ENCODE peak calls at places on chromosome 22, in four cellular contexts. U, K, D and F are unnamed samples.

GRCh38 chr22:37379716-37380115 is 47.6 kb downstream of the ELFN2 start:
- DNase-seq in U (no peak), K (no peak), D (no peak), F (no peak)

GRCh38 chr22:44672632-44673031 is 29.4 kb upstream of the PRR5 start:
- DNase-seq in U (peak; percentile 54), K (peak; percentile 34), D (no peak), F (no peak)

GRCh38 chr22:29152381-29153138 is 53.1 kb upstream of the EMID1 start:
- DNase-seq in U (peak; percentile 57), K (no peak), D (peak; percentile 34), F (peak; percentile 53)

GRCh38 chr22:50206599-50206998 is 5.8 kb downstream of the SELENOO start:
- DNase-seq in U (no peak), K (peak; percentile 93), D (peak; percentile 46), F (no peak)

GRCh38 chr22:33083212-33083611 is 25.0 kb upstream of the SYN3 start:
- DNase-seq in U (no peak), K (no peak), D (no peak), F (no peak)

GRCh38 chr22:21104126-21104691 is 58.5 kb downstream of the LRRC74B start:
- DNase-seq in U (no peak), K (no peak), D (no peak), F (no peak)

GRCh38 chr22:43013355-43014061 is 1.4 kb downstream of the PACSIN2 start:
- DNase-seq in U (no peak), K (no peak), D (peak; percentile 68), F (no peak)

GRCh38 chr22:32206774-32207758 is 2.2 kb upstream of the RFPL2 start:
- DNase-seq in U (no peak), K (no peak), D (no peak), F (no peak)

GRCh38 chr22:35044607-35045390 is 21.2 kb upstream of the ISX start:
- DNase-seq in U (no peak), K (no peak), D (no peak), F (no peak)

GRCh38 chr22:20021196-20022181 is 579 bp downstream of the TANGO2 start:
- DNase-seq in U (no peak), K (peak; percentile 91), D (peak; percentile 90), F (peak; percentile 85)

GRCh38 chr22:32502346-32502745 is 27.7 kb downstream of the FBXO7 start:
- DNase-seq in U (no peak), K (no peak), D (no peak), F (no peak)

GRCh38 chr22:40634119-40634903 is 2.2 kb downstream of the MRTFA start:
- DNase-seq in U (no peak), K (no peak), D (no peak), F (no peak)
- H3K4me3 ChIP-seq in U (peak overlapping the region; percentile 100), K (peak overlapping the region; percentile 93), D (no peak overlapping the region), F (peak overlapping the region; percentile 65)

DNA sequence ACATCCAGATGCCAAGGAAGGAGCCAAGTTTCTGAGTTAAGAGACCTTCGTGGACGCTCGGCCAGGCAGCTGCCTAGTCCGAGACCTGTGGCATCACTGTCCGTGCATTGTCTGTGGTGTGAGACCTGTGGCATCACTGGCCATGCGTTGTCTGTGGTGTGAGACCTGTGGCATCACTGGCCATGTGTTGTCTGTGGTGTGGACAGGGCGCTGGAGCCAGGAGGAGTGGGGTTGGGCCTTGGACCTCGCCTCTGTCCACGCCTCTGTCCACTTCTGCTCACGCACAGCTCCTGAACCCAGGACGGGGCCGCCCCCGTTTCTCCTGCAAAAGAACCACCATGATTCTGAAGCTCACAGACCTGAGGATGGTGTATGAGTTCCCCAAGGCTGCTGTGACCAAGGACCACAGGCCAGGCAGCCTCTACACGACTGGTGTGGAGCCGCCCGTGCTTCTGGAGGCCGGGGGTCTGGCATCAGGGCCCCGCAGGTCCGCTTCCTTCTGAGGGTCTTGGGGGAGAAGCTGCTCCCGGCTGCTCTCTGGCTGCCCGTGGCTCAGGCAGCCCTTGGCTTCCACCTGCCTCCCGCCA is 1218.3 kb downstream of the BRD1 start:
- DNase-seq in U (no peak), K (no peak), D (no peak), F (no peak)
- H3K9me3 ChIP-seq in U (no peaks in the 10 kb centered on the region), K (no peaks in the 10 kb centered on the region), D (no peaks in the 10 kb centered on the region), F (no peaks in the 10 kb centered on the region)

DNA sequence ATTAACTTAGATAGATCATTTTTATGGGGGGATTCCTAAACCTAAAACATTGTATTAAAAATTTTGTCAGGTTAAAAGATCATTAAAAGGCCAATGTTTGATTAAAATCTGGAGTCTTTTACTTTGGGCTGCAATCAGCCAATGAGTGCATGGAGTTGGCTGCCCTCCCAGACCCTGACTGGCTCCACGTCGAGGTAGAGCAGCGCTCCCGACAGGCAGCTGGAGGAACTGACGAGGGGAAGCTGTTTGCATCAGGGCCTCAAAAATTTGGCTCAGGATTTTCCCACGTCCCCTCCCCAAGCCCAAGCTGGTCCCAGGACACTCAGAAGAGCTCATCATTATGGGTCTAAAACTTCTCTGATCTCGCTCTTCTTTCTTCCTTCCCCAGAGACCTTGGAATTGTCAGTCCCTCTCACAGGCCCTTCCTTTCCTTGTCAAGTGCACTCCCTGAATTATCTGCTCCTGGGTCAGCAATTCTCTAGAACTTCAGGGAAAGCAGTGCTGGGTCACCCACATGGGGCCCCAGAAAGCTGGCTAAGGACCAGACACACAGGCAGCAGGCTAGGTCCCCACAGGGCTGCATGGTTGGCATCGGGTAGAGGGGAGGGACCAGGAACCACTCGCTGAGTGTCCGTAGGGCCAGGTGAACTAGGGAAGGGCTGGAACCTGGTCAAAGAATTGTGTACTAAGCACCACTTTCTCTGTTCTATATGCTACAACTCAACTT is 119.6 kb upstream of the IGLL5 start:
- DNase-seq in U (no peak), K (no peak), D (no peak), F (no peak)
- TF ChIP-seq CTCF in U (no peak), K (no peak), D (no peak), F (no peak)

GRCh38 chr22:30265851-30266444 is 703 bp downstream of the OSM start:
- DNase-seq in U (no peak), K (peak; percentile 79), D (no peak), F (peak; percentile 82)

GRCh38 chr22:30265131-30265720 is 1.4 kb downstream of the OSM start:
- DNase-seq in U (no peak), K (no peak), D (no peak), F (no peak)

GRCh38 chr22:30268331-30268730 is 1.7 kb upstream of the OSM start:
- DNase-seq in U (no peak), K (no peak), D (no peak), F (no peak)

GRCh38 chr22:30267382-30268302 is 991 bp upstream of the OSM start:
- DNase-seq in U (no peak), K (no peak), D (no peak), F (no peak)

DNA sequence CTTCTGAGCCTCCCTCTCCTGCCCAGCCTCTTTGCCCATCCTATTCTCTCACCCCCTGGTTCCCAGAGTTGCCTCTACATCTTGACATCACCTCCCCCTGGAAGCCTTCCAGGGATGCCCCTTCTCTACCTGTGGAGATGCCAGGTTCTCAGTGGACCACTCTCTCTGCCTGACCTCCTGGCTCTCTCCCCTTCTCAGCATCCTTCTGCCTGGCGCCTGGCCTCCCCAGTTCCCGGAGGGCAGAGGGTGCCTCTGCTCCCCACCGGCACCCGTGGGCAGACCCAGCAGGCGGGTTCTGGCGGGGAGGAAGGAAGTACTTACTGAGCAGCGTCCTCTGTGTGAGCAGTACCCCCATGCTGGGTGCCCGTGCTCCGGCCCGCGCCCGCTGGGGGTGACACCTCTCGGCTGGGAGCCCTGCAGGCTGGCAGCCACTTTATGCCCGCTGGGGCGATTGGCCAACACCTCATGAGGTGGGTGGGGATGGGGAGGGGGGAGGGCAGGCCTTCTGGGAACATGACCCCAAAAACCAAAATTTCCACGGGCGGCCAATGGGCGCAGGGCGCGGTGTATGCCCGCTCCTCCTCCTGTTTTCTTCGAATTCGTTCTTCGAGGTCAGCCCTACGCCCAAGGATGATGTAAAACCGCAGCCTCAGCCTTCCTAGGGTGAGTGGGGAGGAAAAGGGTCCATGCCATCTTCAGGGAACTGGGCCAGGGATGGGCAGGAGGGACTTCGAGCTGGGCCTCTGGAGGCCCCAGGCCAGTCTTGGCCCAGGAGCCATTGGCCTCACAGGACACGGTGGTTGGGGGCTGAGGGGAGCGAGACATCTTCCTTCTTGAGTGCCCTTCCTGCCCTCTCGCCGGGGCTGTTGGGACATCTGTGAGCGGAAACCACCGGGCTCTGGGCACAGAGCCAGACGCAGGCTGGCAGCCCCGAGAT is at the start of gene OSM:
- DNase-seq in U (no peak), K (peak; percentile 83), D (peak; percentile 50), F (peak; percentile 70)
- H3K4me3 ChIP-seq in U (peak within 1 kb of the TSS; percentile 36), K (peak within 1 kb of the TSS; percentile 43), D (no peak within 1 kb of the TSS), F (peak within 1 kb of the TSS; percentile 26)

GRCh38 chr22:48691431-48691851 is 1136.2 kb downstream of the BRD1 start:
- DNase-seq in U (no peak), K (peak; percentile 32), D (no peak), F (no peak)
- H3K9me3 ChIP-seq in U (no peaks in the 10 kb centered on the region), K (no peaks in the 10 kb centered on the region), D (no peaks in the 10 kb centered on the region), F (no peaks in the 10 kb centered on the region)